ENCODE peak calls at places on chromosomes 16 and 17, in six cellular contexts. J is H54, I is cardiac muscle cell, N is NCI-H1930, V is hypothalamus, T is right lobe of liver. Q is an unnamed sample.

GRCh38 chr16:78925071-78925714 is 675.3 kb downstream of the MAF start:
- DNase-seq in N (no peak), J (no peak), I (no peak), V (no peak), T (peak), Q (no peak)

GRCh38 chr16:27928542-27928941 is 135.0 kb downstream of the GSG1L start:
- DNase-seq in J (no peak), T (no peak), V (no peak), I (no peak), N (no peak), Q (no peak)

GRCh38 chr17:63969278-63969677 is 3.4 kb downstream of the SCN4A start:
- DNase-seq in T (no peak), J (no peak), N (no peak), V (no peak), I (no peak), Q (no peak)

GRCh38 chr17:37541880-37542675 is 52.4 kb downstream of the DUSP14 start:
- DNase-seq in V (no peak), J (no peak), N (no peak), T (no peak), I (peak), Q (no peak)

GRCh38 chr17:80117491-80118401 is 16.4 kb downstream of the GAA start:
- DNase-seq in J (no peak), V (no peak), I (no peak), T (no peak), N (no peak), Q (no peak)

GRCh38 chr16:57962756-57963155 is 8.2 kb downstream of the CNGB1 start:
- DNase-seq in I (no peak), T (no peak), J (no peak), V (no peak), N (no peak), Q (no peak)

GRCh38 chr16:88503374-88503770 is 50.3 kb downstream of the ZFPM1 start:
- DNase-seq in J (no peak), T (no peak), N (no peak), V (no peak), I (peak), Q (no peak)

GRCh38 chr16:3112058-3112880 is at the start of gene ZNF205:
- DNase-seq in V (peak), N (peak), T (peak), J (peak), I (peak), Q (peak)

GRCh38 chr17:80899402-80900268 is 92.0 kb upstream of the CHMP6 start:
- DNase-seq in N (no peak), I (peak), J (peak), T (peak), V (no peak), Q (no peak)

GRCh38 chr16:74450236-74450635 is 29.0 kb upstream of the CLEC18B start:
- DNase-seq in I (peak), J (no peak), T (no peak), V (no peak), N (no peak), Q (no peak)

GRCh38 chr16:22912654-22913053 is 98.7 kb downstream of the HS3ST2 start:
- DNase-seq in T (no peak), V (no peak), J (no peak), N (no peak), I (no peak), Q (no peak)

GRCh38 chr17:68942389-68942788 is 12.8 kb downstream of the ABCA8 start:
- DNase-seq in N (no peak), I (no peak), V (no peak), J (no peak), T (no peak), Q (no peak)

GRCh38 chr17:78779848-78780247 is 2.2 kb downstream of the CYTH1 start:
- DNase-seq in T (no peak), V (no peak), J (no peak), N (no peak), I (no peak), Q (no peak)

GRCh38 chr17:81109957-81110356 is 55.4 kb upstream of the PVALEF start:
- DNase-seq in I (peak), T (no peak), N (no peak), V (no peak), J (no peak), Q (no peak)

GRCh38 chr17:10316986-10317834 is 55.6 kb downstream of the MYH13 start:
- DNase-seq in T (no peak), V (no peak), N (peak), J (no peak), I (peak), Q (peak)

GRCh38 chr16:89422905-89423630 is 67.3 kb downstream of the ANKRD11 start:
- DNase-seq in J (peak), N (no peak), V (no peak), T (no peak), I (peak), Q (peak)

GRCh38 chr17:61597606-61598005 is 6.6 kb upstream of the NACA2 start:
- DNase-seq in V (no peak), T (no peak), J (no peak), I (no peak), N (peak), Q (no peak)

GRCh38 chr17:42456223-42457106 is 2.2 kb upstream of the ATP6V0A1 start:
- DNase-seq in T (no peak), I (peak), N (no peak), J (no peak), V (no peak), Q (no peak)

GRCh38 chr16:20865420-20866126 is 34.6 kb downstream of the DCUN1D3 start:
- DNase-seq in J (no peak), V (no peak), I (no peak), N (no peak), T (no peak), Q (no peak)